ENCODE peak calls at places on chromosomes 2 and 18, in ten cellular contexts. R is A172; W is colonic mucosa; U is lower leg skin; V is astrocyte of the hippocampus; I is stimulated activated CD8-positive, alpha-beta memory T cell treated with anti-CD3 and anti-CD28 coated beads, Interleukin-7, amount 100 ng/mL, for 4 hours; C is SHP77; T is fibroblast of lung; J is activated CD8-positive, alpha-beta memory T cell treated with anti-CD3 and anti-CD28 coated beads, Interleukin-2, amount 50 U/mL, for 48 hours; L is bronchial epithelial cell. H is an unnamed sample.

GRCh38 chr18:6773777-6774176 is 44.3 kb downstream of the ARHGAP28 start:
- DNase-seq in R (no peak), W (no peak), U (no peak), V (no peak), I (no peak), C (no peak), T (no peak), J (no peak), L (no peak), H (no peak)

GRCh38 chr2:239305222-239305575 is 95.6 kb downstream of the HDAC4 start:
- DNase-seq in R (no peak), W (no peak), U (no peak), V (peak; percentile 46), I (no peak), C (no peak), T (no peak), J (no peak), L (no peak), H (no peak)

GRCh38 chr18:48975221-48975816 is 24.6 kb upstream of the SMAD7 start:
- DNase-seq in R (no peak), W (no peak), U (no peak), V (no peak), I (no peak), C (no peak), T (no peak), J (no peak), L (no peak), H (no peak)

GRCh38 chr2:237673130-237673921 is 45.9 kb downstream of the LRRFIP1 start:
- DNase-seq in R (peak; percentile 64), W (peak; percentile 78), U (peak; percentile 74), V (peak; percentile 81), I (peak; percentile 95), C (peak; percentile 79), T (peak; percentile 79), J (peak; percentile 87), L (peak; percentile 79), H (peak; percentile 74)

GRCh38 chr2:238157506-238158017 is 1.2 kb upstream of the ERFE start:
- DNase-seq in R (no peak), W (no peak), U (no peak), V (no peak), I (no peak), C (no peak), T (no peak), J (no peak), L (no peak), H (no peak)

GRCh38 chr2:54522624-54523281 is 66.6 kb downstream of the SPTBN1 start:
- DNase-seq in R (peak; percentile 67), W (peak; percentile 83), U (no peak), V (peak; percentile 75), I (peak; percentile 24), C (peak; percentile 75), T (peak; percentile 61), J (peak; percentile 62), L (peak; percentile 70), H (peak; percentile 87)

GRCh38 chr2:42361728-42362298 is 796 bp upstream of the COX7A2L start:
- DNase-seq in R (no peak), W (no peak), U (no peak), V (no peak), I (no peak), C (no peak), T (no peak), J (no peak), L (no peak), H (peak; percentile 93)

GRCh38 chr2:217759991-217760390 is 242.8 kb downstream of the TNS1 start:
- DNase-seq in R (no peak), W (no peak), U (no peak), V (no peak), I (no peak), C (no peak), T (no peak), J (no peak), L (no peak), H (no peak)

GRCh38 chr2:238954841-238955521 is 107.1 kb downstream of the TWIST2 start:
- DNase-seq in R (peak; percentile 13), W (no peak), U (no peak), V (peak; percentile 17), I (no peak), C (no peak), T (peak; percentile 81), J (no peak), L (no peak), H (no peak)

GRCh38 chr2:80016166-80016565 is 288.4 kb downstream of the LRRTM1 start:
- DNase-seq in R (no peak), W (no peak), U (no peak), V (no peak), I (no peak), C (no peak), T (no peak), J (no peak), L (no peak), H (no peak)

GRCh38 chr2:29749041-29749440 is 172.3 kb downstream of the ALK start:
- DNase-seq in R (peak; percentile 58), W (no peak), U (no peak), V (peak; percentile 34), I (no peak), C (no peak), T (no peak), J (no peak), L (peak; percentile 52), H (no peak)

GRCh38 chr2:170090229-170090628 is 87.7 kb upstream of the MYO3B start:
- DNase-seq in R (no peak), W (no peak), U (no peak), V (no peak), I (no peak), C (no peak), T (no peak), J (no peak), L (peak; percentile 13), H (no peak)

GRCh38 chr2:180520206-180520605 is 460.2 kb upstream of the UBE2E3 start:
- DNase-seq in R (peak; percentile 34), W (peak; percentile 18), U (no peak), V (peak; percentile 16), I (no peak), C (peak; percentile 13), T (peak; percentile 20), J (no peak), L (peak; percentile 26), H (no peak)